ENCODE peak calls at places on chromosomes 2 and 18, in six cellular contexts. R is smooth muscle cell of the brain vasculature, O is mucosa of gallbladder, T is GM23248, V is transverse colon, K is right lobe of liver. A is an unnamed sample.
A peak's percentile ranks its signal among the peaks of the same experiment; 100 is the strongest.

GRCh38 chr18:58288922-58289797 is 245.1 kb downstream of the NEDD4L start:
- DNase-seq in R (no peak), O (no peak), T (peak; percentile 55), V (no peak), K (no peak), A (no peak)

GRCh38 chr18:79353238-79353637 is 42.5 kb upstream of the NFATC1 start:
- DNase-seq in R (no peak), O (no peak), T (no peak), V (no peak), K (no peak), A (no peak)

GRCh38 chr18:50674307-50674706 is 114.4 kb downstream of the MAPK4 start:
- DNase-seq in R (no peak), O (no peak), T (no peak), V (no peak), K (no peak), A (no peak)

GRCh38 chr2:240896871-240897692 is 1.1 kb upstream of the MAB21L4 start:
- DNase-seq in R (no peak), O (peak; percentile 46), T (no peak), V (peak; percentile 65), K (peak; percentile 91), A (peak; percentile 57)

GRCh38 chr2:238584617-238585016 is 157.9 kb downstream of the ASB1 start:
- DNase-seq in R (no peak), O (no peak), T (no peak), V (no peak), K (no peak), A (no peak)

GRCh38 chr2:29878898-29879297 is 42.5 kb downstream of the ALK start:
- DNase-seq in R (no peak), O (peak; percentile 58), T (peak; percentile 23), V (no peak), K (no peak), A (no peak)

GRCh38 chr18:9810216-9810804 is 75.5 kb upstream of the TXNDC2 start:
- DNase-seq in R (no peak), O (no peak), T (no peak), V (no peak), K (no peak), A (no peak)

GRCh38 chr2:241975593-241976284 is 106.2 kb downstream of the RTP5 start:
- DNase-seq in R (no peak), O (no peak), T (no peak), V (no peak), K (peak; percentile 23), A (no peak)

GRCh38 chr2:39913648-39914456 is 134.8 kb upstream of the THUMPD2 start:
- DNase-seq in R (peak; percentile 52), O (peak; percentile 18), T (peak; percentile 85), V (no peak), K (no peak), A (no peak)

GRCh38 chr2:85796549-85797262 is 42.9 kb downstream of the ATOH8 start:
- DNase-seq in R (no peak), O (no peak), T (peak; percentile 58), V (peak; percentile 6), K (peak; percentile 54), A (no peak)